ENCODE peak calls at places on chromosomes 7 and 10, in nine cellular contexts. Z, I, U, C, V, L, B, X and N are unnamed samples.

GRCh38 chr7:157605638-157606037 is 268.8 kb downstream of the DNAJB6 start:
- DNase-seq in Z (no peak), I (no peak), U (peak; percentile 4), C (no peak), V (no peak), L (no peak), B (no peak), X (no peak), N (no peak)

GRCh38 chr10:72757712-72758111 is 65.8 kb downstream of the MCU start:
- DNase-seq in Z (no peak), I (no peak), U (no peak), C (no peak), V (no peak), L (no peak), B (no peak), X (no peak), N (no peak)

GRCh38 chr7:85185355-85186082 is 1.3 kb downstream of the SEMA3D start:
- DNase-seq in Z (peak; percentile 82), I (no peak), U (peak; percentile 52), C (peak; percentile 71), V (peak; percentile 78), L (peak; percentile 32), B (peak; percentile 46), X (no peak), N (peak; percentile 20)

GRCh38 chr7:143120696-143121405 is 11.0 kb upstream of the PIP start:
- DNase-seq in Z (no peak), I (no peak), U (no peak), C (no peak), V (no peak), L (no peak), B (no peak), X (no peak), N (no peak)

GRCh38 chr10:102604379-102604960 is 39.8 kb upstream of the TRIM8 start:
- DNase-seq in Z (no peak), I (no peak), U (no peak), C (peak; percentile 72), V (no peak), L (no peak), B (no peak), X (no peak), N (no peak)

GRCh38 chr10:75470901-75471300 is 39.5 kb downstream of the LRMDA start:
- DNase-seq in Z (no peak), I (no peak), U (no peak), C (no peak), V (no peak), L (no peak), B (no peak), X (no peak), N (no peak)

GRCh38 chr10:50992972-50993766 is 81.1 kb upstream of the PRKG1 start:
- DNase-seq in Z (no peak), I (peak; percentile 75), U (no peak), C (no peak), V (peak; percentile 43), L (no peak), B (no peak), X (no peak), N (peak; percentile 55)

GRCh38 chr10:79293841-79294705 is 53.2 kb upstream of the PPIF start:
- DNase-seq in Z (no peak), I (no peak), U (no peak), C (peak; percentile 22), V (no peak), L (peak; percentile 54), B (no peak), X (no peak), N (no peak)

GRCh38 chr10:53489331-53489730 is 716.7 kb upstream of the MBL2 start:
- DNase-seq in Z (no peak), I (no peak), U (no peak), C (no peak), V (no peak), L (no peak), B (no peak), X (no peak), N (no peak)

GRCh38 chr10:14382022-14382421 is 51.3 kb upstream of the FRMD4A start:
- DNase-seq in Z (no peak), I (no peak), U (no peak), C (peak; percentile 85), V (no peak), L (peak; percentile 19), B (no peak), X (peak; percentile 83), N (no peak)

DNA sequence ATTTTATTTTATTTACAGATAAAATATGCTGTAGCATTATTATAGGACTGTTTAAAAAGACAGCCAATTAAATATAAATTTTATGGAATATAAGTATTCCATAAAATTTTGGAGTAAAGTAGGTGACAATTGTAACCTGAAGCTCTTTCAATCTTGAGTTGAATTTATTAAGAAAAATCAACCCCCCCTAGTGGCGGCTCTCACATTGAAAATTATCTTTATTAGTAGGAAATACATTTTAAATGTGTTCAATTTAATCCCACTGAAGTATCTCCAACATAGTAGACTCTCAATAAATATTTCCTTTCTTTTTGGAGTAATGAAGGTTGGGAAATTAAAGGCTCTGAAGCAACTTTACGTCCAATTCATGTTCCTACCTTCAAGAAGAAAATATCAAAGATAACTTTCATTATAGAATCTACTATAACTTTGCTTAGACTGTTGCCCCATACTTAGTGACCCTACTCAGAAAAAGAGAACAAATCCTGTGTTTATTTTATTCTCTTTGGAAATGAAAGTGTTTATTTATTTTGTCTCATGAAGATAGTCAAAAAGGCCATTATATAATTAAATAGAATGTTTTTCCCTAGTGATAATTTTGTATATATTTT is 3.1 kb downstream of the AHR start:
- DNase-seq in Z (no peak), I (no peak), U (no peak), C (peak; percentile 77), V (peak; percentile 43), L (peak; percentile 64), B (peak; percentile 39), X (peak; percentile 57), N (no peak)
- TF ChIP-seq CTCF in Z (peak; percentile 64), I (peak; percentile 13), U (peak; percentile 53), C (peak; percentile 41), V (peak; percentile 72), L (peak; percentile 87), B (peak; percentile 81), X (peak; percentile 39), N (peak; percentile 90)

GRCh38 chr7:3318874-3319273 is 17.8 kb downstream of the SDK1 start:
- DNase-seq in Z (no peak), I (no peak), U (no peak), C (no peak), V (no peak), L (no peak), B (no peak), X (no peak), N (no peak)

GRCh38 chr7:3326246-3326645 is 25.2 kb downstream of the SDK1 start:
- DNase-seq in Z (no peak), I (no peak), U (no peak), C (no peak), V (no peak), L (no peak), B (no peak), X (no peak), N (no peak)

GRCh38 chr7:3321745-3322144 is 20.7 kb downstream of the SDK1 start:
- DNase-seq in Z (no peak), I (no peak), U (no peak), C (no peak), V (no peak), L (no peak), B (no peak), X (no peak), N (no peak)

GRCh38 chr7:3321206-3321605 is 20.2 kb downstream of the SDK1 start:
- DNase-seq in Z (no peak), I (no peak), U (no peak), C (no peak), V (no peak), L (no peak), B (no peak), X (no peak), N (no peak)
- TF ChIP-seq CTCF in Z (no peak), I (no peak), U (no peak), C (no peak), V (no peak), L (no peak), B (no peak), X (no peak), N (no peak)

DNA sequence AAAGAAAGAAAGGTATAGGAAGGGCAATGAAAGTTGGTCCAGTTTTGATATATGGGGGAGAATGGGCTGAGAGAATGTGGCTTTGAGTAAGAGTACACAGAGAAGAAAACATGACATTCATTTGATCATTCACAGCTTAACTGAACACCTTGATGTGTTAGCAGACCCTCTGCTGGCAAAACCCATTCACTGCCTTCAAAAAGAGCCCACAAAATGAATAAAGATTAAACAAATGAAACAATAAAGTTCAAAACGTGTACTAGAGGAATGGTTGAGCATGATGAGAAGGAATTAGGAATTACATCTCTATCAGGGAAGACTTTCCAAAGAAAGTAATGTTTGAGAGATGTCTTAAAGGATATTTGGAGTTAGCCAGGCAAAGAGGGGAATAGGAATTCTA is 2.1 kb downstream of the WEE2 start:
- DNase-seq in Z (no peak), I (no peak), U (no peak), C (no peak), V (no peak), L (no peak), B (no peak), X (no peak), N (no peak)
- TF ChIP-seq CTCF in Z (no peak), I (no peak), U (no peak), C (no peak), V (no peak), L (no peak), B (no peak), X (no peak), N (no peak)

GRCh38 chr10:119659951-119660350 is 8.8 kb downstream of the BAG3 start:
- DNase-seq in Z (no peak), I (no peak), U (no peak), C (no peak), V (no peak), L (no peak), B (no peak), X (no peak), N (no peak)
- TF ChIP-seq CTCF in Z (no peak), I (no peak), U (no peak), C (no peak), V (no peak), L (no peak), B (no peak), X (no peak), N (no peak)